ENCODE peak calls at places on chromosome 4, in nine cellular contexts. C is fibroblast of lung; F is gastrocnemius medialis; W is GM23338; N is tibial nerve; E is H1; Y is CD8-positive, alpha-beta T cell; L is heart left ventricle; A is transverse colon. I is an unnamed sample.

GRCh38 chr4:8696369-8697127 is 104.0 kb downstream of the CPZ start:
- DNase-seq in L (no peak), Y (no peak), E (no peak), W (no peak), A (no peak), N (no peak), F (peak), C (no peak), I (no peak)

GRCh38 chr4:144699565-144699964 is 53.6 kb downstream of the HHIP start:
- DNase-seq in A (no peak), L (no peak), N (no peak), C (peak), W (no peak), Y (no peak), E (no peak), F (no peak), I (no peak)

GRCh38 chr4:88533088-88533790 is 9.7 kb upstream of the PYURF start:
- DNase-seq in L (no peak), C (peak), F (no peak), Y (no peak), N (no peak), A (no peak), W (peak), E (no peak), I (no peak)

GRCh38 chr4:127015616-127016015 is 617.1 kb upstream of the INTU start:
- DNase-seq in W (peak), L (no peak), F (no peak), A (no peak), Y (no peak), N (no peak), E (no peak), C (peak), I (no peak)

GRCh38 chr4:38612996-38613395 is 51.0 kb upstream of the KLF3 start:
- DNase-seq in F (no peak), E (no peak), A (no peak), Y (no peak), L (no peak), N (no peak), C (peak), W (no peak), I (no peak)

GRCh38 chr4:119302073-119302832 is 19.7 kb downstream of the FABP2 start:
- DNase-seq in N (peak), Y (no peak), C (no peak), F (no peak), E (no peak), L (no peak), A (no peak), W (no peak), I (no peak)

GRCh38 chr4:41935652-41936021 is 408 bp downstream of the TMEM33 start:
- DNase-seq in E (no peak), Y (no peak), L (no peak), N (no peak), A (no peak), W (no peak), F (peak), C (no peak), I (no peak)

GRCh38 chr4:73375328-73375741 is 28.8 kb upstream of the ALB start:
- DNase-seq in C (no peak), A (no peak), L (no peak), E (no peak), W (no peak), N (no peak), F (no peak), Y (no peak), I (no peak)

GRCh38 chr4:123589361-123589760 is 192.8 kb downstream of the SPRY1 start:
- DNase-seq in N (no peak), A (no peak), F (no peak), W (no peak), Y (no peak), C (no peak), L (no peak), E (no peak), I (no peak)

GRCh38 chr4:62644372-62644771 is 1444.2 kb downstream of the ADGRL3 start:
- DNase-seq in F (no peak), Y (no peak), A (peak), W (peak), C (peak), E (no peak), L (no peak), N (no peak), I (no peak)

GRCh38 chr4:114252499-114252898 is 273.1 kb upstream of the ARSJ start:
- DNase-seq in W (no peak), F (no peak), Y (no peak), A (no peak), C (no peak), E (no peak), L (no peak), N (no peak), I (no peak)

GRCh38 chr4:8643986-8644385 is 51.4 kb downstream of the CPZ start:
- DNase-seq in C (no peak), A (no peak), F (no peak), N (no peak), L (peak), E (no peak), W (no peak), Y (no peak), I (no peak)

GRCh38 chr4:121088867-121089266 is 16.5 kb upstream of the NDNF start:
- DNase-seq in C (no peak), W (no peak), E (no peak), N (no peak), Y (no peak), A (no peak), L (no peak), F (no peak), I (no peak)

GRCh38 chr4:159002950-159003349 is 99.9 kb upstream of the RAPGEF2 start:
- DNase-seq in F (no peak), L (no peak), W (no peak), E (no peak), N (no peak), Y (no peak), C (peak), A (no peak), I (no peak)

GRCh38 chr4:149120331-149121014 is 678.3 kb upstream of the NR3C2 start:
- DNase-seq in F (no peak), L (no peak), C (peak), E (no peak), N (no peak), W (no peak), Y (no peak), A (no peak), I (no peak)

GRCh38 chr4:47383829-47384427 is 79.6 kb downstream of the COMMD8 start:
- DNase-seq in L (no peak), F (no peak), W (peak), Y (no peak), A (no peak), C (peak), N (no peak), E (no peak), I (no peak)

GRCh38 chr4:158161561-158162354 is 11.1 kb downstream of the GASK1B start:
- DNase-seq in A (no peak), N (peak), E (no peak), F (peak), C (peak), L (no peak), W (no peak), Y (no peak), I (no peak)

GRCh38 chr4:24141836-24142235 is 252.0 kb upstream of the PPARGC1A start:
- DNase-seq in W (no peak), L (no peak), C (no peak), E (no peak), N (no peak), A (no peak), Y (no peak), F (no peak), I (no peak)

GRCh38 chr4:38180456-38180855 is 220.3 kb downstream of the PTTG2 start:
- DNase-seq in N (no peak), E (no peak), W (peak), C (no peak), A (no peak), F (no peak), L (no peak), Y (no peak), I (no peak)

GRCh38 chr4:1169171-1169671 is 3.2 kb downstream of the SPON2 start:
- DNase-seq in Y (no peak), A (no peak), C (no peak), W (no peak), N (no peak), E (no peak), F (no peak), L (no peak), I (no peak)

GRCh38 chr4:144740316-144740715 is 94.4 kb downstream of the HHIP start:
- DNase-seq in E (no peak), L (no peak), Y (no peak), F (no peak), W (no peak), C (peak), N (no peak), A (no peak), I (no peak)

GRCh38 chr4:155403886-155404285 is 27.1 kb upstream of the MAP9 start:
- DNase-seq in L (no peak), F (no peak), C (peak), W (peak), Y (no peak), N (no peak), A (no peak), E (no peak), I (no peak)

GRCh38 chr4:19883841-19884240 is 367.9 kb upstream of the SLIT2 start:
- DNase-seq in L (no peak), F (no peak), N (no peak), Y (no peak), C (peak), W (no peak), E (no peak), A (no peak), I (no peak)

GRCh38 chr4:8185280-8185679 is 13.8 kb upstream of the SH3TC1 start:
- DNase-seq in L (no peak), A (no peak), E (no peak), Y (no peak), W (no peak), C (peak), N (peak), F (no peak), I (no peak)

GRCh38 chr4:102411416-102411815 is 66.1 kb upstream of the SLC39A8 start:
- DNase-seq in F (no peak), C (no peak), Y (no peak), N (no peak), W (no peak), E (no peak), A (no peak), L (no peak), I (no peak)

GRCh38 chr4:72394264-72394663 is 174.8 kb downstream of the ADAMTS3 start:
- DNase-seq in N (no peak), E (no peak), F (no peak), Y (no peak), L (no peak), A (no peak), C (peak), W (no peak), I (no peak)

GRCh38 chr4:88969746-88970145 is 87.2 kb downstream of the FAM13A start:
- DNase-seq in F (no peak), E (no peak), N (no peak), A (no peak), L (no peak), Y (no peak), W (no peak), C (no peak), I (no peak)

GRCh38 chr4:37830640-37831039 is 4.2 kb downstream of the PGM2 start:
- DNase-seq in Y (no peak), F (no peak), E (no peak), W (no peak), L (no peak), N (no peak), A (no peak), C (no peak), I (no peak)

GRCh38 chr4:7043521-7044414 is 596 bp downstream of the TADA2B start:
- DNase-seq in N (no peak), L (peak), E (no peak), F (peak), Y (peak), W (peak), C (peak), A (peak), I (peak)

GRCh38 chr4:184383497-184384055 is 90.8 kb downstream of the IRF2 start:
- DNase-seq in L (no peak), N (peak), C (peak), Y (no peak), E (no peak), W (no peak), A (peak), F (peak), I (peak)
- H3K27ac ChIP-seq in L (peak), N (peak), C (peak), Y (no peak), E (no peak), W (no peak), A (peak), F (peak), I (no peak)

GRCh38 chr4:183636488-183636887 is 22.5 kb downstream of the RWDD4 start:
- DNase-seq in F (no peak), E (no peak), A (peak), W (peak), L (no peak), N (no peak), C (no peak), Y (no peak), I (no peak)
- TF ChIP-seq CTCF in F (no peak), E (no peak), A (peak), W (no peak), L (no peak), N (no peak), C (no peak), Y (no peak), I (no peak)

DNA sequence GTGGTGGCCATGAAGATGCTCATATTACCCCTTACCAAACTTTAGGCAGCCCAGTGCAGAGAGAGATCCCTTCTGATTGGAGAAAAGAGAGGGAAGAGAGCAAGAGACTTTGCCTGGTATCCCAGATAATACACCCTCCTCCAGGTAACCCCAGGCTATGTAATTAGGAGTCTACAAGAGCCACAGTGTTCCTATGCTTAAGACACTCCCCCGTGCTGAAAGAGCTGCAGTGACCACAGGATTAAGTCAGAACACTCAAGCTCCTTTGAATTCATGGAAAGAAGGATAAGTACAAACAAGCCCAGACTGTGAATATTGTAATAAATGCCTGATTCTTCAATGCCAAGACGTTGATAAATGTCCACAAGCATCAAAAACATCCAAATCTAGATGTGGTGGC is 41.4 kb downstream of the PABPC4L start:
- DNase-seq in Y (no peak), E (no peak), L (no peak), N (no peak), A (no peak), C (no peak), W (no peak), F (no peak), I (no peak)
- H3K27ac ChIP-seq in Y (no peak), E (no peak), L (no peak), N (no peak), A (no peak), C (no peak), W (no peak), F (no peak), I (no peak)

DNA sequence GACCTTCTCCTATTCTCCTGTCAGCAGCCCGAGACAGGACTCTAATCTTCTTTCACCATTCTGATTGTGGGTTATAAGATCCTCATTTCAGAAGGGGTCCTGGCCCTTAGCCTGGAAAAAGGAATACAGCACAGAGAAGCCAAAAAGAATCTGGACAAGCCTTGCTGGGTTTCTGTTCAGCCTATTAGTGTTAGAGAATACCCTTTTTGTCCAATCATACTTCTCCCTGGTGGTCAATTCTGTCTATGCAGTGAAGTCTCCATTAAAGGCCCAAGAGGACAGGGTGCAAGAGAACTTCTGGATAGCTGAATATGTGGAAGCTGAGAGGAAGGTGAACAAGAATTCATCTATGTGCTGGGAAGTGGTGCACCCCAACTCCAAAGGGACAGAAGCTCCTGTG is 105.7 kb upstream of the AGA start:
- DNase-seq in L (no peak), C (peak), F (no peak), A (no peak), W (no peak), Y (no peak), E (no peak), N (no peak), I (no peak)
- TF ChIP-seq CTCF in L (no peak), C (no peak), F (no peak), A (no peak), W (no peak), Y (no peak), E (no peak), N (no peak), I (no peak)

GRCh38 chr4:129230836-129231235 is 134.9 kb downstream of the C4orf33 start:
- DNase-seq in W (no peak), F (no peak), E (no peak), Y (no peak), C (no peak), A (no peak), N (no peak), L (no peak), I (no peak)
- H3K27ac ChIP-seq in W (no peak), F (no peak), E (no peak), Y (no peak), C (no peak), A (no peak), N (no peak), L (no peak), I (no peak)

GRCh38 chr4:166600264-166600663 is 634.0 kb downstream of the SPOCK3 start:
- DNase-seq in L (no peak), N (no peak), A (no peak), F (no peak), Y (no peak), C (no peak), E (no peak), W (no peak), I (no peak)

GRCh38 chr4:166594326-166594946 is 639.9 kb downstream of the SPOCK3 start:
- DNase-seq in W (peak), Y (no peak), F (no peak), E (peak), L (no peak), N (no peak), A (peak), C (peak), I (peak)
- TF ChIP-seq CTCF in W (peak), Y (no peak), F (no peak), E (peak), L (peak), N (no peak), A (peak), C (peak), I (no peak)

DNA sequence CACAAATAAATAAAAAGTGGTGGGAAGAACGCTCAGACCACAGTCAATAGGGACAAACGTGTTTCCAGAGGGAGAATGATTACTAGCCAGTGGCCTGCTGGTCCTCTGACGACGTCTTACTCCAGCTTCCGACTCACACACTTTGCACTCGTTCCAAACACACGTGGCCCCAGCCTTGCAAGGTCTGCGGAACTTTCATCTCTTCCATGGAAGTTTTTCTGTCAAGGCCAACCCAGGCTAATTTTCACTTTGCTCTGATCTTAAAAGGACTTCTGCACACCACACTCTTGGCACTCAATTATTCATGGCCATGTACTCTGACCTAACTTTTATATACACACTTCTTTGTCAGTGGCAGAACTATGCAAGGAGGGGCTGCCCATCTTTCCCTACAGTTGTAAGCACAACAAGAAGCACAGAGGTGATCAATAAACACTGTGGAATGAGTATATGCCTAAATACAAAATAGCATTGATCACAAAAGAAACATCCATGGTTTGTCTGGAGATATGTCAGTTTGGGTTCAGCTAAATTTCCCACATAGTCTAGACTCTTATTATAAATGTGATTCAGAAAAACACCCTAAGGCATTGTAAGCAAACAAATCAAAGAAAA is 69.4 kb downstream of the STX18 start:
- DNase-seq in E (no peak), Y (no peak), F (no peak), C (peak), W (no peak), N (no peak), A (no peak), L (no peak), I (no peak)
- H3K27ac ChIP-seq in E (no peak), Y (no peak), F (no peak), C (no peak), W (no peak), N (no peak), A (no peak), L (no peak), I (no peak)

GRCh38 chr4:156972370-156972980 is 876 bp upstream of the PDGFC start:
- DNase-seq in F (no peak), Y (no peak), A (no peak), C (no peak), N (no peak), W (peak), L (no peak), E (no peak), I (peak)

GRCh38 chr4:156971168-156971601 is 414 bp downstream of the PDGFC start:
- DNase-seq in F (no peak), N (peak), L (no peak), E (no peak), A (peak), Y (no peak), W (peak), C (no peak), I (peak)

GRCh38 chr4:156970501-156971167 is 965 bp downstream of the PDGFC start:
- DNase-seq in F (peak), E (no peak), Y (no peak), L (peak), N (peak), W (peak), C (peak), A (peak), I (peak)

GRCh38 chr4:156974264-156974663 is 2.7 kb upstream of the PDGFC start:
- DNase-seq in N (no peak), A (no peak), E (no peak), C (peak), W (no peak), F (no peak), Y (no peak), L (no peak), I (no peak)

GRCh38 chr4:156971623-156972369 is at the start of gene PDGFC:
- DNase-seq in L (peak), Y (no peak), F (peak), C (peak), A (peak), N (peak), E (no peak), W (peak), I (peak)
- TF ChIP-seq CTCF in L (peak), Y (no peak), F (no peak), C (peak), A (peak), N (peak), E (peak), W (peak), I (peak)

GRCh38 chr4:163492951-163493504 is 1.5 kb upstream of the TMA16 start:
- DNase-seq in W (peak), N (no peak), C (peak), F (no peak), A (no peak), L (no peak), Y (no peak), E (no peak), I (no peak)
- H3K27ac ChIP-seq in W (no peak), N (peak), C (no peak), F (no peak), A (peak), L (peak), Y (no peak), E (no peak), I (no peak)

DNA sequence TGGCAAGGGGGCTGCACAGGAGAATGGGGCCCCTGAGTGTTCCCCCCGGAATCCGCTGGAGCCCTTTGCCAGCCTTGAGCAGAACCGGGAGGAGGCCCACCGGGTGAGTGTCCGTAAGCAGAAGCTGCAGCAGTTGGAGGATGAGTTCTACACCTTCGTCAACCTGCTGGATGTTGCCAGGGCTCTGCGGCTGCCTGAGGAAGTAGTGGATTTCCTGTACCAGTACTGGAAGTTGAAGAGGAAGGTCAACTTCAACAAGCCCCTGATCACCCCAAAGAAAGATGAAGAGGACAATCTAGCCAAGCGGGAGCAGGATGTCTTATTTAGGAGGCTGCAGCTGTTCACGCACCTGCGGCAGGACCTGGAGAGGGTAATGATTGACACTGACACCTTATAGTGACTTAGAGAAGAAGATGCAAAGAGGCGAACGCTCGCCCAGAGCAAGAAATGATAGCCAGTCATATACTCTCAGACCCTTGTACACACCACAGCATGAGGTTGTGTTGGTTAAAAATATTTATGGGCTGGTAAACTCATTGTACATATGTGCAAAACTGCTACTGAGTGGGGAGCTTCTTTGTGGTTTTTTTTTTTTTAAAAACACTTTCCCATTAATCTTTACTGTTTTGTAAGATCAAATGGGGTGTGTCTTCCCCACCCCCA is 52.5 kb downstream of the JADE1 start:
- DNase-seq in A (no peak), Y (no peak), L (peak), C (no peak), W (no peak), E (no peak), N (no peak), F (no peak), I (no peak)
- TF ChIP-seq CTCF in A (no peak), Y (no peak), L (no peak), C (no peak), W (no peak), E (no peak), N (no peak), F (no peak), I (no peak)

I was measured in pancreas.